ENCODE peak calls at places on chromosomes 3 and 15, in six cellular contexts. B is astrocyte; W is progenitor cell of endocrine pancreas; Q is activated CD8-positive, alpha-beta T cell treated with anti-CD3 and anti-CD28 coated beads for 36 hours; Y is OCI-LY7; A is astrocyte of the spinal cord. R is an unnamed sample.

GRCh38 chr3:71056327-71056726 is 527.2 kb downstream of the FOXP1 start:
- DNase-seq in W (no peak), A (peak), B (peak), Y (no peak), Q (no peak), R (no peak)

GRCh38 chr3:183486472-183486871 is 58.1 kb upstream of the MCF2L2 start:
- DNase-seq in W (no peak), B (no peak), Q (no peak), Y (no peak), A (no peak), R (no peak)

GRCh38 chr3:97957617-97958311 is 14.5 kb downstream of the RIOX2 start:
- DNase-seq in B (no peak), Y (no peak), A (no peak), W (no peak), Q (no peak), R (peak)

GRCh38 chr3:159280326-159280725 is 478.5 kb downstream of the MFSD1 start:
- DNase-seq in Y (no peak), W (no peak), B (no peak), A (no peak), Q (no peak), R (no peak)

GRCh38 chr3:173225351-173225750 is 84.3 kb upstream of the SPATA16 start:
- DNase-seq in Q (no peak), Y (no peak), W (no peak), A (no peak), B (no peak), R (no peak)

GRCh38 chr3:49807427-49808114 is 4.5 kb downstream of the INKA1 start:
- DNase-seq in A (no peak), B (no peak), Y (peak), Q (no peak), W (no peak), R (no peak)

GRCh38 chr15:85318048-85318731 is 62.2 kb upstream of the AKAP13 start:
- DNase-seq in Y (peak), A (peak), W (no peak), Q (peak), B (peak), R (peak)

GRCh38 chr3:52925405-52926313 is 28.3 kb upstream of the STIMATE start:
- DNase-seq in Y (no peak), B (no peak), W (no peak), A (no peak), Q (peak), R (no peak)

GRCh38 chr15:66696770-66697169 is 5.3 kb upstream of the SMAD6 start:
- DNase-seq in Q (no peak), Y (no peak), A (no peak), W (no peak), B (no peak), R (no peak)

GRCh38 chr15:66700802-66701421 is 1.1 kb upstream of the SMAD6 start:
- DNase-seq in B (peak), A (peak), Q (peak), Y (peak), W (peak), R (peak)

GRCh38 chr15:66698971-66699370 is 3.1 kb upstream of the SMAD6 start:
- DNase-seq in Y (no peak), Q (no peak), A (no peak), W (no peak), B (no peak), R (no peak)

GRCh38 chr15:66700412-66700801 is 1.6 kb upstream of the SMAD6 start:
- DNase-seq in Q (peak), Y (peak), A (no peak), B (no peak), W (no peak), R (no peak)

DNA sequence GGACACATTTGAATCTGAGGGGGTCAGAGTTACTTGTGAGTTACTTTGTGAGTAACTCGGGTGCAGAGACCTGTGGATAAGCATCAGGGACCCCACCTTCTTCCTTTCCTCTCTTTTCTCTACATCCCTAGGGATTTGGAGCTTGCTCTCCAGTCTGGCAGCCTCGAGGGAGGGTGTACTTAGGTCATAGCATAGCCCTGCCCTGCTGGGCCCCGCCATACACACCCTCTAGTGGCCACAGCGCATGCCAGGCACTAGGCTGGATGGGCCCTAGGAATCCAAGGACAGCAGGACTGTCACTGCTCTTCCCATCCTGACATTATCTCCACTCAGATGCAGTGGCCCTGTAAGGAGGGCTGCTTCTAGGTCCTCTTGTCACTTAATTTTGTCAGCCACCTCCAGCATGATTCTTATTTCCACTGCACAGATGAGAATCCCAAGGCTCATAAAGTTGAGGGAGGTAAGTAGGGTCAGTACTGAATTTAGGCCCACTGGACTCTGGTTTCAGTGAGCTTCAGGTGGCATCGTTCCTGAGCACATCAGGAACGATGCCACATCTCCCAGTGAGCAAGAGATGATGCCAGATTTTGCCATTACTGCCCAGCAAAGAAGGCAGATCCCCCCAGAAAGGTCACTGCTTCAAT is 3.6 kb upstream of the SMAD6 start:
- DNase-seq in W (peak), Q (peak), Y (peak), A (peak), B (peak), R (peak)
- TF ChIP-seq CTCF in W (peak), Q (peak), Y (peak), A (peak), B (peak), R (peak)

DNA sequence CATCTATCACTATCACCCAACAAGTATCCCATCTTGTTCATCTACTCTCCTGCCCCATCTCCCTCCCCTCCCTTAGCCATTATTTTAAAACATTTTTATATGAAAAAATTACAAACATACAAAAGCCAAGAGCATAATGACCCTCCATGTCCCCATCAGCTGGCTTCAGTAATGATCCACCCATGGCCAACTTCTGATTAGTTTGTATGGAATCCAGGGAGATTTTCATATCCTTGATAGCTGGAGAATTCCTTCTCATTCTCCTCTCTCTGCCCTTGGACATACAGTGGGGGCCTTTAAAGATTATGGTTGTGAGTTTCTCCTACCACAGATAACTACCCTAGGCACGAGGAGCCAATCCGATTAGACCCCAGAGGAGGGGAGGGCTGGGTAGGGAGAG is 40.2 kb downstream of the IRAK2 start:
- DNase-seq in A (no peak), W (no peak), Y (no peak), Q (no peak), B (no peak), R (no peak)
- TF ChIP-seq CTCF in A (no peak), W (no peak), Y (no peak), Q (no peak), B (no peak), R (no peak)

DNA sequence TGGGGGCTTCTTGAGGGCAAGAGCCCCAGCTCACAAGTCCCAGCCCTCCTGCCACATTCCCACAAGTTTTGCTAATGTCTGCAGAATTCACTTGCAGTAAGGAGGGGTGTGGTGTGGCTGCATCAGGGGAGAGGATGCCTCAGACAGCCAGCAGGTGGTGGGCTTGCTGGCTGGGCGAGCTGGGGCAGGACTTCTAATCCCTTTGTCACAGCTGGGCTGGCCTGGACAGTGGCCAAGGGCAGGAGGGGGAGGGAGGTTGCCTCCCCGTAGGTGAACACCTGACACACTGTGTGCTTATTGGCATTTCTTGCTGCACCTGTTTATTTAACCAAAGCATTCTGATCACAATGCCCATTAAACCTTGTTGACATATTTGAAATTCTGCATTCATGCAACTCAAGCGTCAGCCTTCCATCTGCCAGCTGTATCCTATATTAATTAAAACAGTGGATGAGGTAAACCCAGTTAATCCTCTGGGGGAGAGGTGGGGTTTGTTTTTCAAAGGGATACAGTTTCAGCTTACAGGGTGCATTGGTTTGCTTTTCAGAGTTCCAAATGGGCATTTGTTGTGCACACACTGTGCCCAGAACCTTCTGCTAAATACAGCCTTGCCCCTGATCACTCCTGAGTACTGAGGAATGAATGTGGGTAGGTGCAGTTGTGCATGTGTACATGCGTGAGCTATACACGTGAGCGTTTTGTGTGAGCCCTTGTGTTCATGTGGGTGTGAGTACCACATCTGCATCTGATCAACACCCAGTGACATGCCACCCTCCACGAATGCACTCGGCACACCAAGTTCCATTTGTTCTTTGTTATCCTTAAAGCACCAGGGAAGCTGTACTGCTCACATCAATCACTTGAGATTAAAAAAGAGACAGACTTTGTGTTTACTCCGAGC is 268.7 kb downstream of the XXYLT1 start:
- DNase-seq in Q (peak), Y (peak), B (no peak), W (no peak), A (peak), R (peak)
- TF ChIP-seq CTCF in Q (peak), Y (peak), B (peak), W (peak), A (peak), R (peak)

DNA sequence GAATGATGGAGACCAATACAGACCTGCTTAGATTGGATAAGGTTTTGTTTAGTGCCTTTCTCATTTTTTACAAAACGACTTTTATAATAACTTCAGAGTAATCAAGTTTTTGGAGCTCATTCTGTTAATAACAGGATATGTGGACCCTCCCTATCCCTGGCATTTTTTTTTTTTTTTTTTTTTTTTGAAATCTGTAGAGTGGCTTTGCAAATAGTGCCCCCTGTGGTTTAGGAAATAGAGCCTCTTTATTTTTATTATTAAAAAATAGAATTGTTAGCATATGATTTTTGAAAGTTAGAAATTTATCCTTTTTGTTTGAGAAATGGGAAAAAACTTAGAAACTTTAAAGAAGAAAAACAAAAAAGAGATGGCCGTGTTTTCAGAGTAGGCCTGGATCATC is 11.4 kb downstream of the SKIL start:
- DNase-seq in B (no peak), A (no peak), Q (no peak), W (no peak), Y (no peak), R (no peak)
- TF ChIP-seq CTCF in B (peak), A (peak), Q (peak), W (peak), Y (peak), R (peak)

GRCh38 chr15:69712999-69713398 is 260.4 kb downstream of the RPLP1 start:
- DNase-seq in B (no peak), Q (no peak), Y (no peak), A (no peak), W (no peak), R (no peak)
- TF ChIP-seq CTCF in B (no peak), Q (no peak), Y (no peak), A (no peak), W (no peak), R (no peak)

DNA sequence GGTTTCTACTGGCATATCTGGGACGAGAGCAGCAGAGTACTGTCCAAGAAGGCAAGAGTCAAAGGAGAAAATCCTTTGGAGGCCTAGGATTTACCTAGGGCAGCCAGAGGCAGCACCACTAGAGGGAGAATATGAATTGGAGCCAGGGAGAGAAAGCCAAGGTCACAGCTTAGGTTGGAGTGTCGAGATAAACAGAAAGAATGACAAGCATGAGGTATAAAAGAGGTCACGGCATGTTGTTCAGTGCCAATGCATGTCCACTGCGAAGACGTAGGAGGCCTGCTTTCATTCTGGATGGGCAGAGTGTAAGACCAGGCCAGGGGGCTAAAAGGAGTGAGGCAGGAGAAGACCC is 47.2 kb downstream of the THBS1 start:
- DNase-seq in Q (no peak), A (no peak), W (no peak), B (no peak), Y (no peak), R (no peak)
- TF ChIP-seq CTCF in Q (no peak), A (no peak), W (peak), B (no peak), Y (no peak), R (peak)